ENCODE peak calls at places on chromosomes 16 and 17, in nine cellular contexts. F is activated CD8-positive, alpha-beta T cell treated with anti-CD3 and anti-CD28 coated beads, Interleukin-2, amount 10 ng/mL, durations not matched to agents 7 days and 5 days; B is RWPE1; W is G401; Z is fibroblast of lung; M is mucosa of gallbladder; K is iris pigment epithelial cell; L is lower lobe of right lung; J is anterior cingulate cortex. Y is an unnamed sample.

GRCh38 chr17:41553176-41553575 is 18.7 kb downstream of the KRT9 start:
- DNase-seq in F (no peak), B (no peak), W (no peak), Z (no peak), M (no peak), K (no peak), L (no peak), J (no peak), Y (no peak)

GRCh38 chr17:50459081-50459676 is 9.5 kb downstream of the CHAD start:
- DNase-seq in F (no peak), B (no peak), W (no peak), Z (peak; percentile 12), M (no peak), K (peak; percentile 49), L (no peak), J (no peak), Y (no peak)

GRCh38 chr16:12339686-12340085 is 363.2 kb downstream of the SNX29 start:
- DNase-seq in F (no peak), B (no peak), W (no peak), Z (no peak), M (no peak), K (peak; percentile 29), L (no peak), J (no peak), Y (no peak)

GRCh38 chr17:17421346-17422216 is 55.2 kb upstream of the MED9 start:
- DNase-seq in F (no peak), B (no peak), W (no peak), Z (no peak), M (no peak), K (no peak), L (peak; percentile 26), J (no peak), Y (no peak)

GRCh38 chr16:9970796-9971195 is 211.4 kb downstream of the GRIN2A start:
- DNase-seq in F (no peak), B (no peak), W (no peak), Z (no peak), M (no peak), K (no peak), L (no peak), J (no peak), Y (no peak)

GRCh38 chr16:58503863-58504688 is 4.1 kb downstream of the NDRG4 start:
- DNase-seq in F (no peak), B (no peak), W (no peak), Z (no peak), M (no peak), K (no peak), L (peak; percentile 34), J (no peak), Y (no peak)

GRCh38 chr17:14942511-14943185 is 322.5 kb downstream of the PMP22 start:
- DNase-seq in F (no peak), B (peak; percentile 77), W (no peak), Z (no peak), M (no peak), K (peak; percentile 33), L (no peak), J (no peak), Y (no peak)

GRCh38 chr17:12973496-12974318 is 44.1 kb downstream of the ELAC2 start:
- DNase-seq in F (no peak), B (no peak), W (peak; percentile 89), Z (no peak), M (no peak), K (no peak), L (no peak), J (peak; percentile 20), Y (peak; percentile 75)

GRCh38 chr17:28982191-28982793 is 23.5 kb downstream of the SEZ6 start:
- DNase-seq in F (peak; percentile 84), B (no peak), W (no peak), Z (no peak), M (peak; percentile 49), K (peak; percentile 75), L (no peak), J (no peak), Y (no peak)

GRCh38 chr16:89064606-89065444 is 28.8 kb upstream of the ACSF3 start:
- DNase-seq in F (no peak), B (no peak), W (no peak), Z (no peak), M (no peak), K (no peak), L (no peak), J (no peak), Y (no peak)

GRCh38 chr16:2388875-2389433 is 40.3 kb upstream of the CCNF start:
- DNase-seq in F (no peak), B (no peak), W (no peak), Z (peak; percentile 73), M (no peak), K (peak; percentile 83), L (no peak), J (no peak), Y (no peak)